ENCODE peak calls at places on chromosomes 7 and 10, in ten cellular contexts. M, C, S, L, Y, F, G, B, A and D are unnamed samples.

GRCh38 chr7:151133986-151134742 is 33.3 kb downstream of the GBX1 start:
- DNase-seq in M (no peak), C (no peak), S (no peak), L (no peak), Y (no peak), F (no peak), G (no peak), B (no peak), A (no peak), D (no peak)

GRCh38 chr7:8278183-8278582 is 16.2 kb upstream of the ICA1 start:
- DNase-seq in M (no peak), C (no peak), S (no peak), L (no peak), Y (no peak), F (no peak), G (no peak), B (no peak), A (no peak), D (no peak)

GRCh38 chr10:80259405-80259871 is 30.0 kb downstream of the MAT1A start:
- DNase-seq in M (peak; percentile 12), C (no peak), S (no peak), L (peak; percentile 61), Y (no peak), F (no peak), G (peak; percentile 38), B (no peak), A (peak; percentile 8), D (no peak)

GRCh38 chr7:30445770-30446169 is 32.8 kb downstream of the NOD1 start:
- DNase-seq in M (peak; percentile 83), C (peak; percentile 63), S (no peak), L (peak; percentile 74), Y (no peak), F (peak; percentile 97), G (no peak), B (peak; percentile 66), A (peak; percentile 66), D (peak; percentile 33)

GRCh38 chr7:151439855-151440798 is at the start of gene CRYGN:
- DNase-seq in M (no peak), C (no peak), S (no peak), L (no peak), Y (peak; percentile 78), F (no peak), G (no peak), B (no peak), A (no peak), D (peak; percentile 55)

GRCh38 chr10:89555688-89556445 is 20.5 kb upstream of the SLC16A12 start:
- DNase-seq in M (peak; percentile 13), C (no peak), S (no peak), L (no peak), Y (no peak), F (no peak), G (no peak), B (peak; percentile 36), A (peak; percentile 58), D (no peak)

GRCh38 chr10:63977329-63977923 is 456.2 kb downstream of the REEP3 start:
- DNase-seq in M (peak; percentile 34), C (no peak), S (peak; percentile 60), L (peak; percentile 43), Y (peak; percentile 63), F (peak; percentile 45), G (no peak), B (peak; percentile 9), A (peak; percentile 16), D (peak; percentile 39)

GRCh38 chr10:116985611-116986010 is 19.4 kb downstream of the SHTN1 start:
- DNase-seq in M (no peak), C (no peak), S (no peak), L (no peak), Y (no peak), F (no peak), G (no peak), B (no peak), A (no peak), D (no peak)

GRCh38 chr10:72803119-72803505 is 90.4 kb upstream of the OIT3 start:
- DNase-seq in M (peak; percentile 70), C (no peak), S (no peak), L (no peak), Y (no peak), F (no peak), G (no peak), B (no peak), A (peak; percentile 60), D (no peak)

GRCh38 chr7:365593-365992 is 75.6 kb downstream of the FOXL3 start:
- DNase-seq in M (no peak), C (no peak), S (no peak), L (no peak), Y (no peak), F (no peak), G (no peak), B (no peak), A (no peak), D (no peak)

GRCh38 chr7:130441408-130441854 is 615 bp upstream of the CEP41 start:
- DNase-seq in M (no peak), C (no peak), S (peak; percentile 35), L (no peak), Y (peak; percentile 69), F (no peak), G (no peak), B (no peak), A (no peak), D (peak; percentile 12)

GRCh38 chr7:79284226-79284625 is 169.2 kb downstream of the MAGI2 start:
- DNase-seq in M (peak; percentile 74), C (no peak), S (no peak), L (no peak), Y (no peak), F (no peak), G (no peak), B (no peak), A (peak; percentile 61), D (no peak)

GRCh38 chr7:49596701-49597491 is 176.5 kb upstream of the VWC2 start:
- DNase-seq in M (no peak), C (no peak), S (no peak), L (no peak), Y (no peak), F (no peak), G (no peak), B (no peak), A (no peak), D (no peak)

GRCh38 chr10:69792361-69792760 is 9.3 kb upstream of the COL13A1 start:
- DNase-seq in M (no peak), C (no peak), S (no peak), L (no peak), Y (no peak), F (no peak), G (no peak), B (no peak), A (no peak), D (no peak)

GRCh38 chr7:107076781-107077698 is 32.5 kb downstream of the PRKAR2B start:
- DNase-seq in M (no peak), C (no peak), S (no peak), L (no peak), Y (no peak), F (no peak), G (no peak), B (peak; percentile 20), A (no peak), D (no peak)

GRCh38 chr7:101059620-101059942 is 25.7 kb upstream of the TRIM56 start:
- DNase-seq in M (no peak), C (no peak), S (no peak), L (no peak), Y (no peak), F (no peak), G (no peak), B (no peak), A (no peak), D (no peak)
- TF ChIP-seq CTCF in M (no peak), C (no peak), S (no peak), L (no peak), Y (peak; percentile 9), F (no peak), G (peak; percentile 3), B (no peak), A (no peak), D (peak; percentile 9)

DNA sequence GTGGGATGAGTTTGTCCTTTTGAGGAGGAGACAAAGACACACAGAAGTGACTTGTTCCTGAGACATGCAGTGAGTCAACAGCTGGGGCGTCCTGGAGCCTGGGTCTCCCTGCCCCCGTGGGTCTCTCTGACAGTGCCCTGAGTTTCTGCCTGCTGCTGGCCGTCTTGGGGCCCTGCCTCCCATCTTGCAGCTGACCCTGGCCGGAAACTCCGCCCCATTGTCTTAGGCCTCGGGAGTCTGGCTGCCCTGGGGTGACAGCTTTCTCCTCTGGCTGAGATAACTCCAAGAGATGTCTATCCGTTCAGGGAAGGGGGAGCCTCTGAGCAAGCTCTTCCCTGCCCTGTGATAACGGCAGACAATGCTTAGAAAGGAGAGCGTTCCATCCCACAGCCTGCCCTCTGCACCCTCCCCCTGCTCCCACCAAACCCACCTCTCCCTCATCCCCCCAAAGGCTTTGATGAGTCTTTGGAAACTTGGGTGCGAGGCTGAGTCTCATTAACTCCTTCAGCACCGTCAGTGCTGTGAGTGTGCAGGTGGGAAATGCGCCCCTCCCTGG is 69.5 kb upstream of the PODXL start:
- DNase-seq in M (peak; percentile 77), C (no peak), S (peak; percentile 33), L (no peak), Y (peak; percentile 91), F (no peak), G (no peak), B (peak; percentile 56), A (peak; percentile 63), D (peak; percentile 39)
- TF ChIP-seq CTCF in M (peak; percentile 41), C (no peak), S (no peak), L (no peak), Y (peak; percentile 54), F (no peak), G (no peak), B (peak; percentile 14), A (peak; percentile 30), D (no peak)

DNA sequence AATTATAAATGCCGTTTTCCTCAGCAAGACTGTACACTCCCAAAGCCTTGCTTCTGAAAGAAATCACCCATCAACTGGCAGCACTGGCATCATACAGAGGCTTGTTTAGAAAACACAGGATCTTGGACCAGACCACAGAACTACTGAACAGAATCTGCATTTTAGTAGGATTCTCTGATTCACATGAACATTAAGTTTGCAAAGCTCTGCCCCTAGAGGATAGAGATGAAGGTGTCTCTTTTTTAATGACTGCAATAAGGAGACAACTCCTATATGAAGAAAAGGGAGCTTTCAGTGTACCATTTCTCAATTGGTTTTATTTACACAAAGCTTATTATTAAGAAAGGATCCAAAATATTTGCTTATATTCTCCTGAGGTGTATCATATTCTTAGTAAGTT is 172.7 kb downstream of the AGMO start:
- DNase-seq in M (no peak), C (no peak), S (no peak), L (no peak), Y (no peak), F (no peak), G (no peak), B (no peak), A (no peak), D (no peak)
- TF ChIP-seq CTCF in M (peak; percentile 22), C (no peak), S (no peak), L (no peak), Y (peak; percentile 33), F (no peak), G (peak; percentile 22), B (no peak), A (peak; percentile 9), D (no peak)

GRCh38 chr7:68694656-68695055 is 903.6 kb upstream of the AUTS2 start:
- DNase-seq in M (peak; percentile 80), C (no peak), S (no peak), L (no peak), Y (no peak), F (no peak), G (no peak), B (peak; percentile 37), A (no peak), D (no peak)
- TF ChIP-seq CTCF in M (no peak), C (no peak), S (no peak), L (no peak), Y (no peak), F (no peak), G (no peak), B (no peak), A (no peak), D (no peak)